ENCODE peak calls at places on chromosomes 4 and X, in seven cellular contexts. H is HAP-1; J is heart right ventricle; W is fibroblast of lung; I is IMR-90; F is Peyer's patch; Q is CD8-positive, alpha-beta T cell. V is an unnamed sample. For H3K9me3 and H3K4me1, the result is how much of the 10 kb centered on the place peaks cover.

GRCh38 chrX:109440475-109440874 is 41.4 kb downstream of the GUCY2F start:
- DNase-seq in W (no peak), J (no peak), H (no peak), F (no peak), I (no peak), Q (no peak), V (no peak)

GRCh38 chr4:178955614-178956013 is 1513.4 kb upstream of the AGA start:
- DNase-seq in J (no peak), Q (no peak), F (no peak), I (no peak), H (no peak), W (no peak), V (no peak)

GRCh38 chr4:168488800-168489404 is 8.0 kb upstream of the PALLD start:
- DNase-seq in W (no peak), I (no peak), H (no peak), J (no peak), F (no peak), Q (no peak), V (no peak)

GRCh38 chrX:50769389-50770063 is 44.5 kb downstream of the SHROOM4 start:
- DNase-seq in H (no peak), F (peak), J (peak), I (no peak), Q (no peak), W (peak), V (peak)

GRCh38 chr4:8385611-8386010 is 54.9 kb downstream of the ACOX3 start:
- DNase-seq in Q (no peak), F (no peak), W (no peak), I (no peak), H (no peak), J (no peak), V (no peak)

GRCh38 chr4:152690706-152691651 is 11.2 kb upstream of the TMEM154 start:
- DNase-seq in Q (no peak), F (no peak), I (no peak), H (no peak), W (peak), J (no peak), V (no peak)

GRCh38 chr4:25913056-25913850 is 767 bp upstream of the SMIM20 start:
- DNase-seq in H (no peak), I (peak), J (peak), W (no peak), F (peak), Q (peak), V (peak)

GRCh38 chr4:24922416-24922815 is 9.6 kb upstream of the CCDC149 start:
- DNase-seq in W (peak), H (no peak), Q (no peak), I (peak), F (no peak), J (no peak), V (no peak)

GRCh38 chr4:55458611-55459010 is 62.9 kb downstream of the TMEM165 start:
- DNase-seq in I (peak), Q (no peak), H (no peak), F (no peak), W (peak), J (no peak), V (no peak)

GRCh38 chrX:71103110-71103983 is 3.2 kb downstream of the CXorf65 start:
- DNase-seq in F (peak), W (no peak), H (peak), Q (no peak), I (no peak), J (peak), V (peak)

GRCh38 chr4:127214001-127214400 is 418.8 kb upstream of the INTU start:
- DNase-seq in H (no peak), I (no peak), Q (no peak), F (no peak), J (no peak), W (peak), V (no peak)

GRCh38 chr4:157127571-157127970 is 51.6 kb downstream of the GLRB start:
- DNase-seq in F (no peak), I (no peak), J (no peak), H (no peak), W (no peak), Q (no peak), V (no peak)

GRCh38 chr4:85708468-85708867 is 233.5 kb downstream of the ARHGAP24 start:
- DNase-seq in Q (no peak), J (no peak), F (no peak), H (no peak), W (no peak), I (no peak), V (no peak)

GRCh38 chr4:119016636-119017035 is 119.0 kb upstream of the MYOZ2 start:
- DNase-seq in H (no peak), F (no peak), W (peak), Q (no peak), J (no peak), I (peak), V (no peak)

GRCh38 chr4:30413915-30414314 is 306.3 kb upstream of the PCDH7 start:
- DNase-seq in J (no peak), H (no peak), I (no peak), F (no peak), W (no peak), Q (no peak), V (no peak)

GRCh38 chr4:41785665-41786064 is 37.1 kb upstream of the PHOX2B start:
- DNase-seq in F (no peak), W (no peak), J (no peak), I (no peak), H (no peak), Q (no peak), V (no peak)

GRCh38 chr4:38856524-38857337 is at the start of gene TLR6:
- DNase-seq in H (peak), I (peak), W (peak), Q (peak), J (no peak), F (peak), V (peak)

GRCh38 chr4:147539959-147540358 is 59.1 kb downstream of the EDNRA start:
- DNase-seq in J (no peak), H (no peak), Q (no peak), I (no peak), W (no peak), F (no peak), V (no peak)

GRCh38 chrX:68568136-68568535 is 69.3 kb downstream of the YIPF6 start:
- DNase-seq in F (no peak), I (no peak), H (no peak), W (no peak), J (no peak), Q (no peak), V (no peak)

GRCh38 chr4:21649691-21650090 is 298.9 kb downstream of the KCNIP4 start:
- DNase-seq in I (no peak), H (no peak), W (peak), J (no peak), F (no peak), Q (no peak), V (no peak)

GRCh38 chr4:26061248-26061986 is 147.4 kb downstream of the SMIM20 start:
- DNase-seq in H (peak), F (peak), J (no peak), Q (no peak), I (peak), W (peak), V (peak)

GRCh38 chr4:11505225-11505971 is 76.7 kb upstream of the HS3ST1 start:
- DNase-seq in J (no peak), I (no peak), H (no peak), Q (no peak), F (peak), W (peak), V (peak)

GRCh38 chrX:150766351-150767044 is 73.3 kb downstream of the MTMR1 start:
- DNase-seq in W (no peak), J (no peak), Q (no peak), F (no peak), I (no peak), H (peak), V (no peak)

GRCh38 chr4:7172946-7173345 is 19.4 kb upstream of the SORCS2 start:
- DNase-seq in J (no peak), H (no peak), Q (no peak), F (peak), I (no peak), W (no peak), V (no peak)

GRCh38 chr4:174669278-174669677 is 147.0 kb upstream of the HPGD start:
- DNase-seq in W (peak), Q (no peak), F (no peak), H (no peak), J (no peak), I (peak), V (peak)

GRCh38 chrX:17610788-17611187 is 126.5 kb upstream of the SCML1 start:
- DNase-seq in W (no peak), H (no peak), Q (no peak), J (no peak), F (no peak), I (no peak), V (no peak)

GRCh38 chrX:13719192-13719856 is 15.1 kb downstream of the TRAPPC2 start:
- DNase-seq in H (no peak), J (no peak), W (peak), I (peak), F (no peak), Q (no peak), V (no peak)

GRCh38 chr4:15132739-15133138 is 130.5 kb downstream of the CPEB2 start:
- DNase-seq in F (no peak), H (no peak), J (no peak), I (no peak), W (no peak), Q (no peak), V (no peak)

GRCh38 chr4:126778348-126778747 is 854.4 kb upstream of the INTU start:
- DNase-seq in J (no peak), I (peak), W (peak), F (no peak), H (no peak), Q (no peak), V (no peak)

GRCh38 chrX:126137899-126138298 is 28.2 kb downstream of the DCAF12L2 start:
- DNase-seq in H (peak), J (no peak), Q (no peak), F (no peak), I (no peak), W (no peak), V (no peak)

GRCh38 chrX:134670241-134670811 is 12.1 kb upstream of the PLAC1 start:
- DNase-seq in W (peak), Q (no peak), J (no peak), I (peak), F (no peak), H (no peak), V (no peak)

GRCh38 chr4:182897601-182898478 is 19.3 kb downstream of the DCTD start:
- DNase-seq in F (no peak), Q (no peak), J (no peak), I (no peak), W (no peak), H (no peak), V (peak)

GRCh38 chr4:53003959-53004358 is 141.8 kb downstream of the RASL11B start:
- DNase-seq in H (no peak), Q (no peak), J (no peak), W (peak), F (no peak), I (peak), V (no peak)

GRCh38 chr4:84967292-84967651 is 782 bp upstream of the WDFY3 start:
- DNase-seq in Q (no peak), H (no peak), J (no peak), F (no peak), W (peak), I (peak), V (peak)

GRCh38 chr4:3371581-3372001 is 70.2 kb upstream of the HGFAC start:
- DNase-seq in F (no peak), H (no peak), Q (no peak), W (peak), J (no peak), I (peak), V (no peak)

GRCh38 chrX:24204331-24204730 is 54.8 kb downstream of the ZFX start:
- DNase-seq in W (peak), F (no peak), H (no peak), I (peak), J (no peak), Q (no peak), V (no peak)

GRCh38 chr4:183797445-183798248 is 107.5 kb upstream of the STOX2 start:
- DNase-seq in Q (no peak), H (peak), I (no peak), J (peak), F (no peak), W (peak), V (peak)

DNA sequence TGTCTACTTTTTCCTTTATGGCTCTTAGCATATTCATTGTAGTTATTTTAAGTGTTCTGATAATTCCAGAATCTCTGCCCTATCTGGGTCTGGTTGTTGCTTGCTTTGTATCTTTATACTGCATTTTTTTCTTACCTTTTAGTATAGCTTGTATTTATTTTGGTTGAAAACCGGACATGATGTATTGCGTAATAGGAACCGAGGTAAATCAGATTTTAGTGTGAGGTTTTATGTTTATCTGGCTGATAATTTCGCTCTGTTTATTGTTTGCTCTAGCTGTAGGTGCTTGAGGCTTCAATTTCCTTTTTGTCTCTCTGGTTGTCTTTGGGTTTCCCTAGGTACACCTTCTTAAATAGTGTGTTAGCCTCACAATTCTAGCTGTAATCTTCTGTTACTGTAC is 263.8 kb upstream of the LCORL start:
- DNase-seq in J (no peak), F (no peak), W (no peak), H (no peak), Q (no peak), I (no peak), V (no peak)
- H3K9me3 ChIP-seq in J (under half), F (under half), W (under half), H (under half), Q (under half), I (under half), V (under half)

GRCh38 chr4:80767944-80768343 is 262.6 kb upstream of the BMP3 start:
- DNase-seq in H (no peak), W (peak), I (peak), J (no peak), F (no peak), Q (no peak), V (no peak)
- H3K4me1 ChIP-seq in H (under half), W (under half), I (under half), J (under half), F (under half), Q (under half), V (under half)

DNA sequence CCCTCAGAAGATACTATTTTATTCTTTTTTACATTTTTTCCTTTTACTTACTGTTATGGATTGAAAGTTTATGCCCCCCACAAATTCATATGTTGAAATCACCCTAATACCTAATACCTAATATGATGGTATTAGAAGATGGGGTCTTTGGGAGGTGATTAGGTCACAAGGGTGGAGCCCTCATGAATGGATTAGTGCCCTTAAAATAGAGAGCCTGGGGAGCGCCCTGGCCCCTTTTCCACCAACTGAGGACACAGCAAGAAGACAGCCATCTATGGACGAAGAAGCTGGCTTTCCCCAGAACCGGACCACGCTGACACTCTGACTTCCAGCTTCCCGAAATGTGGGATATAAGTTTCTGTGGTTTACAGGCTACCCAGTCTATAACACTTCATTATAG is 58.6 kb upstream of the FAT1 start:
- DNase-seq in H (no peak), J (no peak), Q (no peak), W (no peak), I (no peak), F (no peak), V (no peak)
- H3K9me3 ChIP-seq in H (under half), J (under half), Q (under half), W (under half), I (under half), F (under half), V (under half)

GRCh38 chr4:87506974-87507701 is 22.0 kb downstream of the SPARCL1 start:
- DNase-seq in J (no peak), W (peak), H (no peak), F (no peak), Q (no peak), I (peak), V (no peak)
- H3K4me1 ChIP-seq in J (half or more), W (under half), H (under half), F (under half), Q (under half), I (under half), V (under half)

GRCh38 chr4:45317739-45318138 is 591.4 kb upstream of the GNPDA2 start:
- DNase-seq in H (no peak), Q (no peak), J (no peak), I (no peak), F (no peak), W (no peak), V (no peak)

GRCh38 chr4:45317276-45317675 is 590.9 kb upstream of the GNPDA2 start:
- DNase-seq in J (no peak), F (no peak), W (peak), I (no peak), H (no peak), Q (no peak), V (no peak)

DNA sequence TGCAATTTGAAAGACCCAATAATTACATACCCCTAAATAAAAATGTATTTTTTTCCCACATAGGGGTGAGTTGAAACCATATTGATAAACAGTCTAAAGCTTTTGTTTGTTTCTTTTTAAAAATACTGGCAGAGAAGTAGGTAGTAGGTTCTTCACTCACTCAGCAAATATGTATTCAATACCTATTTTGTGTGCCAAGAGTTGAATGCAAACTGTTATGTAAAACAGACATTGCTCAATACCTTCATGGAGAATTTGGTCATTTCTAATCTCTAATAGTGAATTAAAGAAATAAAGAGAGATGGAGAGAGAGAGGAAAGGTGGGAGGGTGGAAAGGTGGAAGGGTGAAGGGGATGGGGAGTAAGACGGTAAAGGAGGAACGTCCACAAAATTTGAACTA is 589.9 kb upstream of the GNPDA2 start:
- DNase-seq in J (no peak), Q (no peak), W (no peak), I (no peak), H (no peak), F (no peak), V (no peak)
- H3K9me3 ChIP-seq in J (under half), Q (under half), W (under half), I (under half), H (under half), F (under half), V (under half)

GRCh38 chrX:137748827-137749226 is 182.9 kb downstream of the ZIC3 start:
- DNase-seq in Q (no peak), F (no peak), J (no peak), H (peak), W (no peak), I (no peak), V (no peak)
- H3K4me1 ChIP-seq in Q (under half), F (under half), J (under half), H (under half), W (under half), I (under half), V (under half)